ENCODE peak calls at places on chromosome 22, in nine cellular contexts. Z is heart right ventricle; V is T-helper 17 cell; I is neural crest cell; D is naive thymus-derived CD8-positive, alpha-beta T cell; J is NCI-H2227 treated with DMSO at 0.1 percent for 48 hours; N is GM18507; U is activated T-helper 9 cell treated with anti-CD3 and anti-CD28 coated beads, Interleukin-2, amount 50 U/mL, for 16 hours; P is spleen. T is an unnamed sample.

GRCh38 chr22:44292007-44292370 is 20.8 kb downstream of the SHISAL1 start:
- DNase-seq in Z (no peak), V (no peak), I (no peak), D (no peak), J (no peak), N (no peak), U (no peak), P (no peak), T (no peak)

GRCh38 chr22:25777870-25778269 is 35.9 kb downstream of the MYO18B start:
- DNase-seq in Z (no peak), V (no peak), I (peak; percentile 14), D (no peak), J (no peak), N (peak; percentile 12), U (no peak), P (no peak), T (no peak)

GRCh38 chr22:45336971-45337431 is 27.3 kb downstream of the FAM118A start:
- DNase-seq in Z (peak; percentile 88), V (no peak), I (no peak), D (peak; percentile 64), J (no peak), N (no peak), U (no peak), P (peak; percentile 83), T (no peak)

GRCh38 chr22:24875862-24876506 is 70.0 kb downstream of the SGSM1 start:
- DNase-seq in Z (no peak), V (no peak), I (peak; percentile 52), D (no peak), J (no peak), N (no peak), U (no peak), P (no peak), T (no peak)

GRCh38 chr22:50169774-50170341 is 673 bp upstream of the PANX2 start:
- DNase-seq in Z (no peak), V (no peak), I (no peak), D (no peak), J (no peak), N (no peak), U (peak; percentile 44), P (peak; percentile 87), T (no peak)

GRCh38 chr22:19035474-19036228 is 86.6 kb downstream of the DGCR2 start:
- DNase-seq in Z (no peak), V (no peak), I (no peak), D (no peak), J (no peak), N (no peak), U (no peak), P (no peak), T (no peak)

GRCh38 chr22:30733081-30733680 is 38.5 kb downstream of the OSBP2 start:
- DNase-seq in Z (no peak), V (no peak), I (no peak), D (no peak), J (no peak), N (no peak), U (no peak), P (no peak), T (no peak)

GRCh38 chr22:45210174-45210573 is 30.5 kb downstream of the KIAA0930 start:
- DNase-seq in Z (no peak), V (no peak), I (no peak), D (no peak), J (no peak), N (no peak), U (no peak), P (peak; percentile 41), T (no peak)

GRCh38 chr22:22687638-22688500 is 43.5 kb downstream of the GGTLC2 start:
- DNase-seq in Z (peak; percentile 47), V (no peak), I (peak; percentile 24), D (peak; percentile 24), J (peak; percentile 19), N (no peak), U (no peak), P (no peak), T (no peak)

GRCh38 chr22:28341001-28341400 is 338.6 kb downstream of the TTC28 start:
- DNase-seq in Z (no peak), V (no peak), I (no peak), D (no peak), J (no peak), N (no peak), U (no peak), P (no peak), T (no peak)

GRCh38 chr22:24429411-24430365 is 2.3 kb downstream of the ADORA2A start:
- DNase-seq in Z (peak; percentile 65), V (no peak), I (peak; percentile 38), D (peak; percentile 38), J (no peak), N (no peak), U (peak; percentile 41), P (peak; percentile 87), T (peak; percentile 18)